ENCODE peak calls at places on chromosomes 13 and 19, in nine cellular contexts. O, H, A, L, E, V, X, N and Z are unnamed samples.

GRCh38 chr13:91482427-91482826 is 84.0 kb downstream of the GPC5 start:
- DNase-seq in O (no peak), H (no peak), A (no peak), L (peak; percentile 12), E (no peak), V (no peak), X (no peak), N (no peak), Z (peak; percentile 13)

GRCh38 chr13:32791545-32792172 is 205.4 kb downstream of the PDS5B start:
- DNase-seq in O (no peak), H (peak; percentile 24), A (no peak), L (peak; percentile 16), E (no peak), V (no peak), X (no peak), N (no peak), Z (peak; percentile 58)

GRCh38 chr19:34667349-34668076 is 9.4 kb downstream of the SCGB2B2 start:
- DNase-seq in O (no peak), H (no peak), A (no peak), L (peak; percentile 30), E (no peak), V (no peak), X (no peak), N (no peak), Z (peak; percentile 47)

GRCh38 chr19:49442793-49443365 is 1.6 kb upstream of the SLC17A7 start:
- DNase-seq in O (peak; percentile 96), H (peak; percentile 33), A (peak; percentile 29), L (peak; percentile 84), E (peak; percentile 97), V (peak; percentile 88), X (no peak), N (peak; percentile 81), Z (peak; percentile 73)

GRCh38 chr19:49064768-49065611 is at the start of gene NTF4:
- DNase-seq in O (no peak), H (no peak), A (no peak), L (no peak), E (no peak), V (peak; percentile 52), X (no peak), N (no peak), Z (no peak)

GRCh38 chr13:43783820-43784219 is 3.0 kb downstream of the ENOX1 start:
- DNase-seq in O (no peak), H (no peak), A (no peak), L (peak; percentile 50), E (no peak), V (no peak), X (no peak), N (no peak), Z (peak; percentile 75)

GRCh38 chr13:95540848-95541247 is 11.7 kb upstream of the CLDN10 start:
- DNase-seq in O (no peak), H (no peak), A (no peak), L (no peak), E (no peak), V (peak; percentile 78), X (no peak), N (no peak), Z (no peak)

GRCh38 chr13:38395505-38395803 is 45.8 kb downstream of the UFM1 start:
- DNase-seq in O (no peak), H (no peak), A (peak; percentile 54), L (no peak), E (no peak), V (no peak), X (no peak), N (no peak), Z (no peak)

GRCh38 chr13:24459234-24459633 is 53.3 kb downstream of the PARP4 start:
- DNase-seq in O (no peak), H (no peak), A (no peak), L (peak; percentile 65), E (no peak), V (no peak), X (peak; percentile 22), N (no peak), Z (peak; percentile 91)

GRCh38 chr19:8550070-8550469 is 27.2 kb downstream of the MYO1F start:
- DNase-seq in O (no peak), H (no peak), A (no peak), L (no peak), E (no peak), V (no peak), X (no peak), N (no peak), Z (no peak)

GRCh38 chr19:40717325-40717879 is 490 bp downstream of the ITPKC start:
- DNase-seq in O (no peak), H (no peak), A (no peak), L (no peak), E (no peak), V (peak; percentile 46), X (no peak), N (no peak), Z (peak; percentile 70)

GRCh38 chr13:38530492-38530891 is 156.4 kb upstream of the FREM2 start:
- DNase-seq in O (no peak), H (no peak), A (no peak), L (peak; percentile 1), E (no peak), V (no peak), X (peak; percentile 4), N (no peak), Z (peak; percentile 65)

GRCh38 chr13:71770710-71771109 is 96.3 kb downstream of the DACH1 start:
- DNase-seq in O (no peak), H (no peak), A (peak; percentile 19), L (no peak), E (no peak), V (no peak), X (no peak), N (no peak), Z (no peak)

GRCh38 chr19:36528921-36529518 is 949 bp upstream of the ZNF260 start:
- DNase-seq in O (no peak), H (peak; percentile 20), A (no peak), L (no peak), E (no peak), V (no peak), X (no peak), N (no peak), Z (no peak)

GRCh38 chr19:18859676-18860301 is 28.0 kb downstream of the UPF1 start:
- DNase-seq in O (no peak), H (no peak), A (no peak), L (no peak), E (no peak), V (peak; percentile 76), X (no peak), N (no peak), Z (no peak)

DNA sequence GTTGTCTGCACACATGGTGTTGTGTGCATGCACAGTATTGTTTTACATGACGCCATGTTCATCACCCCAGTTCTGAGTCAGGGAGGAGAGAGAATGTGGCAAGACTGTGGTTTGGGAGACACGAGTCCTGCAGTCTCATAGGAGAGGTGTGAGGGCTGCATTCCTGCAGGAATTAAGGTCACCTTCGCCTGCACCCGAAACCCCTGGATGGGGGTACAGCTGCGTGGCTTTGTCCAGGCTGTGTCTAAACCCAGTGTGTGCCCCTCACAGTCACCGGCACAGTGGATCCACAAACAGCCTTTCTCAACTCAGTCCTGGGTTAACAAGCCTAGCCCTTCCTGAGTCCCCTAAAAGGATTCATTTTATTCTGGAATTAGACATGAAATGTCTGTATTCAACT is 5.7 kb downstream of the ADPRHL1 start:
- DNase-seq in O (no peak), H (no peak), A (no peak), L (no peak), E (no peak), V (no peak), X (no peak), N (no peak), Z (no peak)
- H3K4me3 ChIP-seq in O (no peak overlapping the region), H (no peak overlapping the region), A (no peak overlapping the region), L (no peak overlapping the region), E (no peak overlapping the region), V (no peak overlapping the region), X (no peak overlapping the region), N (no peak overlapping the region), Z (no peak overlapping the region)

DNA sequence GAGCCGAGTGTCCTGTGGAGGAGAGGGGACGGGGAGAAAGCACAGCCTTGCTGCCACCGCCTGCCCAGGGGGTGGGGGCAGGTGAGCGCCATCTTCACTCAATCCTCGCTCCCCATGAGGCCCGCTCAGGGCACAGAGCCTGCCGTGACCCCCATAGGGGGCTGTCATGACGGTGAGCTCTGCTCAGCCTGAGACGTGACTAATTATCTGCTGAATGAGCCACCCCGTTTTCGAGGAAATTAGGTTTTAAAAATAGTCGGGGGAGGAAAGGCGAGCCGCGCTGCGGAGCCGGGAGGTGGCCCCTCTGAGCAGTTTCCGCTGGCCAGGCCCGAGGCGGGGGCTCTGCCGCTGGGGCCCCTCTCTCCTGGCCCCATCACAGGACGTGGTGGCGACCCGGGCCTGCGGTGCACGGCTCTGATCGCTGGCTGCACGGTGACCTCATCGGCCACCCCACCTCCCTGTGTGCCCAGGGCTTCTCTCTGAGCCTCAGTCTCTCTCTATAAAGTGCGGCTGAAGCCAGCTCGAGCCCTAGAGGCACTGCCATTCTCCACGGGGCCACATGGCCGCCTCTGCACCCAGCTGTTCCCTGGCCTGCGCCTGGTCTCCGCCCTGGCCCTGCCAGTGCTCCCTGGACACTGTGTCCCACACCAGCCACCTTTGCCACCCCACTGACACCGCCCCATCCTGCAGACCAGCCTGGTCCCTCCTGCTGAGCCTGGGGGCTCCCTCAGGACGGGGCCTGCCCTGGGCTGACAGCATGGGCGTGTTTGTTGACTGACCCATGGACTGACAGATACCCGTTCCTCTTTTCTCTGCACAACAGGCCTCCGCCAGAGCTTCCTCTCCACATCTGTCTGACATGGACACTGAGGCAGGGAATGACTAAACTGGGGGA is 28.3 kb downstream of the PIP5K1C start:
- DNase-seq in O (no peak), H (no peak), A (no peak), L (no peak), E (no peak), V (no peak), X (no peak), N (no peak), Z (peak; percentile 62)
- TF ChIP-seq CTCF in O (peak; percentile 19), H (no peak), A (no peak), L (peak; percentile 36), E (no peak), V (no peak), X (peak; percentile 40), N (no peak), Z (peak; percentile 55)

DNA sequence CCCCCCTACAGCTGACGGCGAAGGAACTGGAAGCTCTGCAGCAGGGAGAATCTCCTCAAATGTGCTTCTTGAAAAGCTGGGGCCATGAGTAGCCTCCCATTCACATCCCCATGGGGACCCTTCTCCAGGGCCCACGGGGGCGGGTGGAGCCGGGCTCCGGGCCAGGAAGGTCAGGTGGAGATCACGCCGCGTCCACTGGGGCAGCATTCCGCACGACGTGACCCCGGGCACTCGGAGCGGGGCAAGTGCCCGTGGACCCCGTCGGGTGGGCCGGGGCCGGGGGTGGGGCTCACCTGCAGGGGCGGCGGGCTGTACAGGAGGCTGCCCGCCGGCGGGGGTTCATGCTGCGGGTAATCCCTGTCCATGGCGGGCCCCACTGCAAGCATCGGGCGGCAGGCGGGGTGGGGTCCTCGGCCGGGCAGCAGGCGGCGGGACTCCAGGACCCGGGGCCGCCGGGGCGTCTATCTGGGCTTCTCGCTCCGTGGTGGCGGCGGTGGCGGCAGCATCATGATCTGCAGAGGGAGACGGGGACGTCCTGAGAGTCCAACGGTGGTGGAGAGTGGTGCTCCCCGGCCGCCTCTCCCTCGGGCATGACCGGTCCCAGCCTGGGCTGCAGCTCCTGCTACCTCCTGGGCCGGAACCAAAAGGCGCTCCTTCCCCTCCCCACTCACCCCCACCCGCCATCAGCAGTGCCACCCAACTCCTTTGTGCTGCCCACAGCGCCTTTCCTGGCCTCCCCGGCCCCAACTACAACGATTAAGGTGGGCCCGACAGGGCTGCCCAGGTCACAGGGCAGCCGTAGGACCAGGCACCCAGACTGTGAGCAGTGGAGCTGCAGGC is 20.0 kb downstream of the SBNO2 start:
- DNase-seq in O (no peak), H (no peak), A (no peak), L (no peak), E (no peak), V (no peak), X (no peak), N (no peak), Z (no peak)
- H3K4me3 ChIP-seq in O (peak overlapping the region; percentile 34), H (no peak overlapping the region), A (no peak overlapping the region), L (no peak overlapping the region), E (peak overlapping the region; percentile 26), V (no peak overlapping the region), X (peak overlapping the region; percentile 40), N (peak overlapping the region; percentile 58), Z (peak overlapping the region; percentile 41)

GRCh38 chr19:11014403-11014911 is 53.6 kb downstream of the SMARCA4 start:
- DNase-seq in O (no peak), H (no peak), A (no peak), L (no peak), E (no peak), V (no peak), X (no peak), N (no peak), Z (no peak)
- TF ChIP-seq CTCF in O (no peak), H (no peak), A (peak; percentile 4), L (no peak), E (no peak), V (no peak), X (no peak), N (no peak), Z (peak; percentile 28)